ENCODE peak calls at places on chromosomes 2 and 18, in ten cellular contexts. L is uterus, Z is testis, N is Peyer's patch, K is heart left ventricle, D is esophagus muscularis mucosa, T is GM12878, Q is transverse colon, P is A549, E is body of pancreas. O is an unnamed sample.

GRCh38 chr2:219616550-219616949 is 10.9 kb upstream of the SLC4A3 start:
- DNase-seq in L (no peak), Z (peak), N (no peak), K (no peak), D (no peak), T (no peak), Q (no peak), P (no peak), E (no peak), O (no peak)

GRCh38 chr2:6914829-6915228 is 2.4 kb upstream of the RNF144A start:
- DNase-seq in L (no peak), Z (no peak), N (no peak), K (no peak), D (no peak), T (no peak), Q (no peak), P (peak), E (peak), O (no peak)

GRCh38 chr2:191365089-191365488 is 119.9 kb downstream of the MYO1B start:
- DNase-seq in L (no peak), Z (no peak), N (no peak), K (no peak), D (no peak), T (no peak), Q (no peak), P (no peak), E (no peak), O (no peak)

GRCh38 chr2:117930775-117931174 is 83.1 kb downstream of the CCDC93 start:
- DNase-seq in L (no peak), Z (no peak), N (no peak), K (no peak), D (no peak), T (no peak), Q (no peak), P (no peak), E (no peak), O (no peak)

GRCh38 chr2:205758051-205758450 is 75.8 kb downstream of the NRP2 start:
- DNase-seq in L (peak), Z (peak), N (no peak), K (no peak), D (no peak), T (no peak), Q (no peak), P (peak), E (no peak), O (no peak)

GRCh38 chr18:48725596-48725995 is 186.8 kb downstream of the CTIF start:
- DNase-seq in L (no peak), Z (no peak), N (no peak), K (no peak), D (no peak), T (no peak), Q (no peak), P (no peak), E (no peak), O (no peak)

GRCh38 chr18:36374262-36374661 is 76.7 kb downstream of the FHOD3 start:
- DNase-seq in L (no peak), Z (no peak), N (no peak), K (no peak), D (no peak), T (no peak), Q (no peak), P (no peak), E (no peak), O (no peak)

GRCh38 chr2:215680605-215681598 is 245.0 kb upstream of the FN1 start:
- DNase-seq in L (no peak), Z (no peak), N (no peak), K (no peak), D (no peak), T (peak), Q (no peak), P (peak), E (no peak), O (no peak)

GRCh38 chr18:22912835-22913234 is 20.3 kb upstream of the RBBP8 start:
- DNase-seq in L (no peak), Z (no peak), N (no peak), K (no peak), D (no peak), T (no peak), Q (no peak), P (no peak), E (no peak), O (no peak)

DNA sequence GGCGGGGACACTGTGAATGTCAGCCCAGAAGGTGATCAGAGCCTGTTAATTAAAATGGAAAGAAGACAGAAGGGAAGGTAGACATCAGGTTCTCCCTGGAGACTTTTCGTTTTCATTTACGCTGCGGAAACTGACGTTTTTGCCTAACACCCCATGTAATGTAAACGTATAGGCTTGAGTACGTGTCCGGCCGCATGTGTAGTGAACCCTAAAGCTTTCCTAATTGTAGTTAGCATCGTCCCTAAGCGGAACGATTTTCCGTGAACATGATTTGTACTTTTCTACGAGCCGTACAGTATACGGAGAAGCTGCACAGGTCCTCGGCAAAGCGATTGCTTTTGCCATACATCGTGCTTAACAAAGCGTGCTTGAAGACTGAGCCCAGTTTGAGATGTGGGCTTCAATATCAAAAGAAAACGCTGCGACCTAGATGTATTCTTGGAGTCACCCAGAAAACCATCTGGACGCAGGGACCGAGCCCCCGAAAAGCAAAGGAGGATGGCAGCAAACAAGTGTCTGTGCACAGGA is 284 bp downstream of the TIMM21 start:
- DNase-seq in L (no peak), Z (no peak), N (no peak), K (no peak), D (no peak), T (no peak), Q (no peak), P (no peak), E (no peak), O (no peak)
- TF ChIP-seq POLR2A in L (no peak), Z (no peak), N (no peak), K (no peak), D (no peak), T (no peak), Q (no peak), P (no peak), E (no peak), O (no peak)

GRCh38 chr2:144152817-144153271 is 367.1 kb downstream of the ZEB2 start:
- DNase-seq in L (no peak), Z (no peak), N (no peak), K (no peak), D (no peak), T (no peak), Q (no peak), P (no peak), E (peak), O (no peak)
- TF ChIP-seq CTCF in L (no peak), Z (no peak), N (no peak), K (no peak), D (no peak), T (no peak), Q (no peak), P (no peak), E (no peak), O (no peak)

GRCh38 chr2:1739961-1740713 is 4.2 kb downstream of the PXDN start:
- DNase-seq in L (peak), Z (peak), N (peak), K (peak), D (no peak), T (no peak), Q (no peak), P (no peak), E (no peak), O (no peak)
- TF ChIP-seq POLR2A in L (no peak), Z (no peak), N (no peak), K (no peak), D (no peak), T (no peak), Q (no peak), P (no peak), E (no peak), O (no peak)

GRCh38 chr2:175309799-175310198 is 128.3 kb upstream of the ATP5MC3 start:
- DNase-seq in L (no peak), Z (peak), N (no peak), K (no peak), D (no peak), T (no peak), Q (peak), P (peak), E (no peak), O (no peak)
- TF ChIP-seq CTCF in L (no peak), Z (peak), N (no peak), K (peak), D (no peak), T (peak), Q (no peak), P (peak), E (no peak), O (peak)

DNA sequence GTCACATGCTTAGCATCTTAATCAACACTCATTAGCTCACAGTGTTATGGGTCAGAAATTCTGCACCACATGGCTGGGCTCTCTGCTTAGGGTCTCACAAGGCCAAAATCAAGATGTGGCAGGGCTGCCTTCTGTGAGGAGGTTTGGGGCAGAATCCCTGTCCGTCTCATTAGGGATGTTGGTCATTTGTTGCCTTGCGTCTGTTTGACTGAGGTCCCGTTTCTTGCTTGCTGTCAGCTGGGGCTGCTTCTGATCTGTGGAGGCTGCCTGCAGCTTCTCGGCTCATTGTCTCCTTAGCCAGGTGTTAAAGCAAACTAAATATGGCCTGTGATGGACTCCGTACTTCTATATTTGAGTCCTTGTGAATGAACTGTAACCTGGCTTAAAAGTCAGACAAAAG is 146.5 kb downstream of the NDUFA10 start:
- DNase-seq in L (no peak), Z (peak), N (no peak), K (no peak), D (peak), T (no peak), Q (no peak), P (no peak), E (no peak), O (no peak)
- TF ChIP-seq POLR2A in L (no peak), Z (no peak), N (no peak), K (no peak), D (no peak), T (no peak), Q (no peak), P (no peak), E (no peak), O (no peak)

DNA sequence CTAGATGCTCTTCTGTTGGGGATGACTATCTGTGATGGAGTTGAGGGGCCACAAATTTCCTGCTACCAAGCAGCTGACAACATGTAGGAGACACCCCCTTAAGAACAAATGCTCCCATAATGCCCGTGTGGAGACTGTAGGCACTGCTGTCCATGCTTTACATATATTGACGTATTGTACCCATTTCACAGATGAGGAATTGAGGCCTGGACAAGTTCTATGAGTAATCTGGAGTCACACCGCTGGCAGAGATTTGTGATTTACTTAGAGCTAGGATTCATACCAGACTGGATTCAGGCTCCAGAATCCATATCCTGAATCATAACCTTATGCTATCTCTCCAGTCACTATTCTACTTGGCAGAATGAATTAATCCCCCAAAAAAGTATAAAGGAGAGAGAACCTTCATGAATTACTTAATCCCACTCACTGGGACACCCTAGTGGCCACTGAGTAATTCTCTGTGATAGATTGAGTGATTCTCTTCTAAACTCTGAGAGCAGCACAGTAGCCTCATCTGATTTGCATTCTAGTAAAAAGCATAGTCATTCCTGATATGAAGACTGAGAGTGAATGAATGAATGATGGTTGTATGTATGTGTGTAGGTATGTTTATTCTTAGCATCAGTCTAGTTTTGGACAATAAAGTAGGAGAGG is 460.7 kb upstream of the MEIS1 start:
- DNase-seq in L (no peak), Z (no peak), N (no peak), K (no peak), D (no peak), T (no peak), Q (no peak), P (peak), E (no peak), O (no peak)
- TF ChIP-seq CTCF in L (no peak), Z (peak), N (no peak), K (no peak), D (no peak), T (no peak), Q (no peak), P (no peak), E (no peak), O (peak)

DNA sequence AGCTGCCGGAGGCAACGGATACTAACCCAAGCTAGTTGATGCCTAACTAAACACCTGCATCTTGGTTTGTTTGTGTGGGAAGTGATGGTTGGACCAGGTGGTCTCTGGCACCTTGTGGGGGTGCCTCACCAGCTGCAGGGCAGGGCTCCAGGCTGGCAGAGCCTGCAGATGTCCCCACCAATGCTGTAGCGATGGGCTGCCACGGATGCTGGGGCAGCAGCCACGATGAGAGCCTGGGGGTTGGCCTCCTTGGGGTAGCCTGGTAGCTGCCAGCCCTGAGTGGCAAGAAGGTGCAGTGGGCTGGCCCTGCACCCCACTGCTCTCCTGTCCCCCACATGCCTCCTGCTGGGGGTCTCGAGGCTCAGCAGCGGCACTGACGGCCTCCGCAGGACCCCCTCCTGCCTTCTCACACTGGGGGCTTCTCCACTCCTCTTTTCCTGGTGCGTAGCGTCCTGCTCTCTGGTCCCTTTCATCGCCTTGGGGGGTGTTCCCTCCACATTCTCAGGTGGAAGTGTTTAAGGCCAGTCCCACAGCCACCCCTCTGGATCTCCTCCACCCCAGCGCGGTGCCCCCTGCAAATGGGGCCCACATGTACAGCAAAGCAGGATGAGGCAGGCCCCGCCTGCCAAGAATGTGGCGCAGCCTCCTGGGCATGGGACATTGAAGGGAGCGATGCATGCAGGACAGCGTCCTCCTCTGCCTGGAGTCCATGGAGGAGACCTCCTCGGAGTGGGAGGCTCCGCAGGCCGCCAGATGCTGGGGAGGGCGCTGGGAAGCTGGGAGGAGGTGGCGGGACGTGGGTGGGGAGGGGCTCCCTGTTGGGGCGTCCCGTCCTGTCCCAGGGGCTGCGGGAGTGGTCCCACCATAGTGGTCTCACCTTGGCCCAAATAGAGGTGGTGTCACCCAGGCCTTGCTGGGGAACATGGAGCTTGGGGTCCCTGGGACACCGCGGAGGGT is 173.1 kb downstream of the ASB1 start:
- DNase-seq in L (no peak), Z (no peak), N (no peak), K (peak), D (peak), T (no peak), Q (no peak), P (no peak), E (no peak), O (no peak)
- TF ChIP-seq POLR2A in L (no peak), Z (no peak), N (no peak), K (no peak), D (no peak), T (no peak), Q (no peak), P (no peak), E (no peak), O (no peak)

GRCh38 chr18:27600245-27600644 is 415.1 kb upstream of the CHST9 start:
- DNase-seq in L (no peak), Z (no peak), N (no peak), K (no peak), D (no peak), T (no peak), Q (no peak), P (no peak), E (no peak), O (no peak)
- TF ChIP-seq CTCF in L (no peak), Z (no peak), N (no peak), K (no peak), D (no peak), T (no peak), Q (no peak), P (no peak), E (no peak), O (no peak)